ENCODE peak calls at places on chromosomes 16 and 17, in seven cellular contexts. Q is GM23248, V is activated T-cell treated with anti-CD3 and anti-CD28 coated beads for 1 hour, W is endothelial cell, S is RWPE1, X is AML-193, M is kidney tubule cell. Y is an unnamed sample.

GRCh38 chr16:3161235-3162018 is 26.6 kb upstream of the OR1F1 start:
- DNase-seq in X (no peak), Q (no peak), V (no peak), W (no peak), M (peak; percentile 58), S (no peak), Y (no peak)

GRCh38 chr16:28166394-28167208 is 45.2 kb downstream of the XPO6 start:
- DNase-seq in S (peak; percentile 80), M (peak; percentile 88), Q (peak; percentile 31), W (no peak), V (no peak), X (no peak), Y (peak; percentile 90)

GRCh38 chr16:24977673-24978065 is 37.5 kb downstream of the ARHGAP17 start:
- DNase-seq in Q (peak; percentile 81), S (peak; percentile 42), M (peak; percentile 44), V (no peak), X (no peak), W (no peak), Y (no peak)

GRCh38 chr16:84465154-84465553 is 39.3 kb downstream of the MEAK7 start:
- DNase-seq in W (no peak), S (no peak), Q (no peak), M (no peak), X (no peak), V (no peak), Y (no peak)

GRCh38 chr16:74582984-74583383 is 23.9 kb downstream of the GLG1 start:
- DNase-seq in Q (no peak), X (no peak), W (no peak), S (no peak), V (no peak), M (no peak), Y (no peak)

GRCh38 chr17:8939496-8940334 is 25.8 kb downstream of the PIK3R5 start:
- DNase-seq in S (no peak), W (no peak), X (no peak), V (no peak), Q (no peak), M (no peak), Y (no peak)

GRCh38 chr16:88003736-88004135 is 52.5 kb downstream of the BANP start:
- DNase-seq in W (no peak), Q (no peak), M (no peak), V (no peak), X (no peak), S (no peak), Y (no peak)

GRCh38 chr16:65644821-65645220 is 523.0 kb upstream of the CDH11 start:
- DNase-seq in W (no peak), M (no peak), X (no peak), V (no peak), S (no peak), Q (no peak), Y (no peak)

GRCh38 chr16:27699540-27699939 is 149.6 kb downstream of the KATNIP start:
- DNase-seq in V (no peak), M (no peak), Q (no peak), X (no peak), S (no peak), W (no peak), Y (no peak)

GRCh38 chr16:48911700-48912099 is 301.7 kb upstream of the N4BP1 start:
- DNase-seq in V (no peak), M (no peak), Q (peak; percentile 24), X (no peak), W (no peak), S (no peak), Y (peak; percentile 15)

GRCh38 chr16:56352351-56353053 is 72.8 kb downstream of the AMFR start:
- DNase-seq in V (no peak), S (no peak), M (no peak), Q (no peak), W (no peak), X (no peak), Y (no peak)

GRCh38 chr16:85707528-85708095 is 18.9 kb upstream of the GINS2 start:
- DNase-seq in S (no peak), X (no peak), M (no peak), W (no peak), V (no peak), Q (no peak), Y (no peak)

GRCh38 chr17:7932949-7933348 is 943 bp downstream of the CNTROB start:
- DNase-seq in Q (peak; percentile 83), M (peak; percentile 74), V (no peak), S (peak; percentile 55), X (peak; percentile 18), W (peak; percentile 24), Y (peak; percentile 44)

GRCh38 chr17:48024149-48025039 is 13.2 kb downstream of the COPZ2 start:
- DNase-seq in V (no peak), S (no peak), Q (peak; percentile 83), X (peak; percentile 32), W (no peak), M (peak; percentile 60), Y (peak; percentile 59)

GRCh38 chr17:44807093-44807816 is 22.8 kb downstream of the GJC1 start:
- DNase-seq in V (no peak), X (no peak), W (no peak), M (peak; percentile 69), S (no peak), Q (no peak), Y (no peak)

GRCh38 chr17:49210158-49211029 is at the start of the genes ABI3 and GNGT2:
- DNase-seq in V (peak; percentile 42), W (peak; percentile 50), M (peak; percentile 53), S (no peak), Q (no peak), X (peak; percentile 48), Y (no peak)

GRCh38 chr16:3602320-3602653 is 9.1 kb downstream of the SLX4 start:
- DNase-seq in X (no peak), S (no peak), Q (no peak), V (no peak), M (no peak), W (no peak), Y (no peak)